ENCODE peak calls at places on chromosomes 11 and 22, in four cellular contexts. One of them, this sample, is unnamed.

GRCh38 chr22:26602127-26602526 is 12.2 kb upstream of the TPST2 start:
- DNase-seq in hepatocyte: no peak
- DNase-seq in Peyer's patch: no peak
- DNase-seq in kidney epithelial cell: no peak
- DNase-seq in this sample: no peak

GRCh38 chr11:16191852-16192240 is 164.5 kb downstream of the SOX6 start:
- DNase-seq in hepatocyte: no peak
- DNase-seq in kidney epithelial cell: no peak
- DNase-seq in Peyer's patch: no peak
- DNase-seq in this sample: no peak

GRCh38 chr11:57764972-57765371 is 3.4 kb downstream of the CTNND1 start:
- DNase-seq in kidney epithelial cell: no peak
- DNase-seq in Peyer's patch: no peak
- DNase-seq in hepatocyte: no peak
- DNase-seq in this sample: no peak

GRCh38 chr22:24247564-24248344 is 2.9 kb upstream of the GGT5 start:
- DNase-seq in hepatocyte: peak; percentile 93
- DNase-seq in kidney epithelial cell: no peak
- DNase-seq in Peyer's patch: peak; percentile 88
- DNase-seq in this sample: peak; percentile 20

GRCh38 chr11:83033972-83034672 is 37.6 kb downstream of the RAB30 start:
- DNase-seq in hepatocyte: peak; percentile 73
- DNase-seq in kidney epithelial cell: no peak
- DNase-seq in Peyer's patch: peak; percentile 67
- DNase-seq in this sample: no peak

GRCh38 chr11:96961931-96962330 is 572.1 kb downstream of the JRKL start:
- DNase-seq in hepatocyte: no peak
- DNase-seq in Peyer's patch: no peak
- DNase-seq in kidney epithelial cell: no peak
- DNase-seq in this sample: no peak

GRCh38 chr11:45304992-45305335 is 18.8 kb upstream of the SYT13 start:
- DNase-seq in Peyer's patch: no peak
- DNase-seq in hepatocyte: no peak
- DNase-seq in kidney epithelial cell: no peak
- DNase-seq in this sample: no peak

GRCh38 chr11:65983589-65983987 is 18.4 kb downstream of the EIF1AD start:
- DNase-seq in hepatocyte: no peak
- DNase-seq in Peyer's patch: no peak
- DNase-seq in kidney epithelial cell: no peak
- DNase-seq in this sample: no peak

GRCh38 chr22:31275018-31275417 is 17.3 kb downstream of the PIK3IP1 start:
- DNase-seq in hepatocyte: peak; percentile 40
- DNase-seq in kidney epithelial cell: no peak
- DNase-seq in Peyer's patch: peak; percentile 23
- DNase-seq in this sample: no peak

GRCh38 chr11:118142081-118142480 is 10.5 kb downstream of the SCN4B start:
- DNase-seq in Peyer's patch: no peak
- DNase-seq in kidney epithelial cell: peak; percentile 18
- DNase-seq in hepatocyte: peak; percentile 39
- DNase-seq in this sample: peak; percentile 25

GRCh38 chr11:111440416-111441205 is 61.5 kb upstream of the POU2AF1 start:
- DNase-seq in hepatocyte: no peak
- DNase-seq in kidney epithelial cell: no peak
- DNase-seq in Peyer's patch: no peak
- DNase-seq in this sample: no peak

GRCh38 chr11:7527029-7527428 is 13.2 kb downstream of the PPFIBP2 start:
- DNase-seq in Peyer's patch: peak; percentile 28
- DNase-seq in kidney epithelial cell: no peak
- DNase-seq in hepatocyte: no peak
- DNase-seq in this sample: no peak

GRCh38 chr11:107969219-107969618 is 39.5 kb upstream of the CUL5 start:
- DNase-seq in Peyer's patch: no peak
- DNase-seq in kidney epithelial cell: no peak
- DNase-seq in hepatocyte: no peak
- DNase-seq in this sample: no peak

GRCh38 chr11:18191376-18191775 is 18.7 kb downstream of the MRGPRX4 start:
- DNase-seq in hepatocyte: no peak
- DNase-seq in Peyer's patch: no peak
- DNase-seq in kidney epithelial cell: no peak
- DNase-seq in this sample: no peak

GRCh38 chr11:16607675-16608644 is 130.5 kb upstream of the C11orf58 start:
- DNase-seq in Peyer's patch: peak; percentile 61
- DNase-seq in hepatocyte: peak; percentile 78
- DNase-seq in kidney epithelial cell: no peak
- DNase-seq in this sample: no peak

GRCh38 chr11:66045177-66045639 is 3.8 kb downstream of the GAL3ST3 start:
- DNase-seq in Peyer's patch: peak; percentile 90
- DNase-seq in kidney epithelial cell: no peak
- DNase-seq in hepatocyte: peak; percentile 91
- DNase-seq in this sample: no peak

GRCh38 chr11:91596111-91596510 is 628.5 kb upstream of the FAT3 start:
- DNase-seq in hepatocyte: no peak
- DNase-seq in kidney epithelial cell: no peak
- DNase-seq in Peyer's patch: no peak
- DNase-seq in this sample: no peak

GRCh38 chr22:22750335-22751042 is 106.1 kb downstream of the GGTLC2 start:
- DNase-seq in Peyer's patch: no peak
- DNase-seq in kidney epithelial cell: no peak
- DNase-seq in hepatocyte: no peak
- DNase-seq in this sample: no peak

GRCh38 chr22:22752556-22753477 is 108.4 kb downstream of the GGTLC2 start:
- DNase-seq in kidney epithelial cell: no peak
- DNase-seq in Peyer's patch: peak; percentile 71
- DNase-seq in hepatocyte: peak; percentile 50
- DNase-seq in this sample: peak; percentile 75

GRCh38 chr22:22752199-22752555 is 107.8 kb downstream of the GGTLC2 start:
- DNase-seq in hepatocyte: no peak
- DNase-seq in kidney epithelial cell: no peak
- DNase-seq in Peyer's patch: no peak
- DNase-seq in this sample: no peak

GRCh38 chr22:22749167-22749758 is 104.8 kb downstream of the GGTLC2 start:
- DNase-seq in kidney epithelial cell: no peak
- DNase-seq in Peyer's patch: no peak
- DNase-seq in hepatocyte: no peak
- DNase-seq in this sample: no peak

GRCh38 chr22:22751043-22751603 is 106.7 kb downstream of the GGTLC2 start:
- DNase-seq in Peyer's patch: no peak
- DNase-seq in hepatocyte: no peak
- DNase-seq in kidney epithelial cell: no peak
- DNase-seq in this sample: no peak
- H3K4me3 ChIP-seq in Peyer's patch: no peak overlapping the region
- H3K4me3 ChIP-seq in hepatocyte: no peak overlapping the region
- H3K4me3 ChIP-seq in kidney epithelial cell: no peak overlapping the region
- H3K4me3 ChIP-seq in this sample: no peak overlapping the region

GRCh38 chr11:13221722-13222121 is 55.9 kb upstream of the BMAL1 start:
- DNase-seq in kidney epithelial cell: no peak
- DNase-seq in hepatocyte: no peak
- DNase-seq in Peyer's patch: no peak
- DNase-seq in this sample: no peak

GRCh38 chr11:13214276-13214865 is 63.2 kb upstream of the BMAL1 start:
- DNase-seq in kidney epithelial cell: no peak
- DNase-seq in hepatocyte: no peak
- DNase-seq in Peyer's patch: no peak
- DNase-seq in this sample: no peak

GRCh38 chr11:13220148-13220547 is 57.4 kb upstream of the BMAL1 start:
- DNase-seq in Peyer's patch: no peak
- DNase-seq in hepatocyte: no peak
- DNase-seq in kidney epithelial cell: no peak
- DNase-seq in this sample: no peak

GRCh38 chr11:13215157-13215556 is 62.4 kb upstream of the BMAL1 start:
- DNase-seq in Peyer's patch: no peak
- DNase-seq in hepatocyte: no peak
- DNase-seq in kidney epithelial cell: peak; percentile 72
- DNase-seq in this sample: no peak

DNA sequence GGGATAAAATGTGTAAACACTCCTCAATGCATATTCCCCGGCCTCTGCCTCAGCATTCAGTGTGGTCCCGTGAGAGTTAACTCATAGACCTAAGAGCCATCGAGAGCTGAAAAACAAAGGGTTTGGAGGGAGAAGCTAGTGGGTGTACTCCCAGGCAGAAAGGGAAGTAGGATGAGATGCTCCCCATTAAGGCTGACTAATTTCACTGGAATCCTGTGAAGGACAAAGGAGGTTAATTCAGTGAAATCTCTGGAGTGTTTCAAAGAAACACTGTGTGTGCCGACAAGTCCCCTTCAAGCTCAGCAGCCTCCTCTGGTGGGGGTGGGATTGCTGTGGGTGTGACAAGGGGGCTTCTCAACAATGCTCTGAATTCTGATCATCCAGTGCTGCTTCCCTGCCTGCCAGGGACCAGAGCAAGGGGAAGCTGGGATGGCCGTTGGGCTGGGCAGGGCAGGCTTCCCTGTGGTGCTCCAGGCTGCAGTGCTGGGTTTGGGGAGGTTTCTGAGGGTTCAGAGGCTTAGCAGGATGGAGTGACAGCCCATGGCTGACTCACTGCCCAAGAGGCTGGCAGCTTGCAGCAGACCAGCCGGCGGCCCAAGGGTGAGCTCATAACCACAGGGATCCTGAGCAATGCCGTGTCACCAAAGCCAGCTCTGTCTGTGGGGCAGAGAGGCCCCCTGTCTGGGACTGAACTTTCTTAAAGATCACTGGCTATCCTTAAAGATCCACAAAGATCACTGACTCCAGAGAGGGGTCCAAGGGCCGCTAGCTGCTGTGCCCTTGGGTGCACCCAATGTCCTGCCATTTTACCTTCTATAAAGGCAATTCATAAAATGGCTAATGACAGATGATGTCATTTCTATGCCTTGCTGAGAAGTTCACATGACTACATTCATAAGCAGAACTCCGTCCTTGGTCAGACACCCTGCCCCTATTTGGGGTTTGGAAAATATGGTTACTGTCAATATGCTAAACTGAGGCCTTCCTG is 61.3 kb upstream of the BMAL1 start:
- DNase-seq in hepatocyte: peak; percentile 44
- DNase-seq in Peyer's patch: no peak
- DNase-seq in kidney epithelial cell: peak; percentile 97
- DNase-seq in this sample: peak; percentile 86
- H3K4me3 ChIP-seq in hepatocyte: no peak overlapping the region
- H3K4me3 ChIP-seq in Peyer's patch: no peak overlapping the region
- H3K4me3 ChIP-seq in kidney epithelial cell: no peak overlapping the region
- H3K4me3 ChIP-seq in this sample: peak overlapping the region; percentile 37

GRCh38 chr11:74138572-74138971 is 32.2 kb downstream of the C2CD3 start:
- DNase-seq in Peyer's patch: no peak
- DNase-seq in hepatocyte: peak; percentile 76
- DNase-seq in kidney epithelial cell: peak; percentile 97
- DNase-seq in this sample: peak; percentile 92
- H3K4me3 ChIP-seq in Peyer's patch: no peak overlapping the region
- H3K4me3 ChIP-seq in hepatocyte: no peak overlapping the region
- H3K4me3 ChIP-seq in kidney epithelial cell: no peak overlapping the region
- H3K4me3 ChIP-seq in this sample: no peak overlapping the region

DNA sequence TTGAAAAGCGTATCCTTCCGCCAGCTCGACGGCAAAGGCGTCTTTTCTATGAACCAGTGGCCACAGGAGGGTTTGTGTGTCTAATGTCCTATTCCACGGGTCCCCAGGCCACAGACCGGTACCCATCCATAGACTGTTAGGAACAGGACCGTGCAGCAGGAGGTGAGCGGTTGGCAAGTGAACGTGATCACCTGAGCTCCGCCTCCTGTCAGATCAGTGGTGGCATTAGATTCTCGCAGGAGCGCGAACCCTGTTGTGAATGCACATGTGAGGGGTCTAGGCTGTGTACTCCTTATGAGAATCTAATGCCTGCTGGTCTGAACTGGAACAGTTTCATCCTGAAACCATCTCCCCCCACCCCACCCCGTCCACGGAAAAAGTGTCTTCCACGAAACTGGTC is 62.7 kb upstream of the KCNQ1OT1 start:
- DNase-seq in Peyer's patch: peak; percentile 21
- DNase-seq in hepatocyte: no peak
- DNase-seq in kidney epithelial cell: no peak
- DNase-seq in this sample: no peak
- H3K4me3 ChIP-seq in Peyer's patch: no peak overlapping the region
- H3K4me3 ChIP-seq in hepatocyte: no peak overlapping the region
- H3K4me3 ChIP-seq in kidney epithelial cell: no peak overlapping the region
- H3K4me3 ChIP-seq in this sample: no peak overlapping the region

GRCh38 chr11:133782116-133782725 is 63.1 kb downstream of the SPATA19 start:
- DNase-seq in hepatocyte: no peak
- DNase-seq in kidney epithelial cell: no peak
- DNase-seq in Peyer's patch: no peak
- DNase-seq in this sample: no peak

GRCh38 chr11:133790995-133791394 is 54.3 kb downstream of the SPATA19 start:
- DNase-seq in hepatocyte: no peak
- DNase-seq in Peyer's patch: no peak
- DNase-seq in kidney epithelial cell: no peak
- DNase-seq in this sample: no peak

GRCh38 chr11:133785795-133786194 is 59.5 kb downstream of the SPATA19 start:
- DNase-seq in kidney epithelial cell: no peak
- DNase-seq in hepatocyte: no peak
- DNase-seq in Peyer's patch: no peak
- DNase-seq in this sample: no peak

GRCh38 chr11:133784359-133784758 is 61.0 kb downstream of the SPATA19 start:
- DNase-seq in hepatocyte: no peak
- DNase-seq in Peyer's patch: no peak
- DNase-seq in kidney epithelial cell: no peak
- DNase-seq in this sample: no peak

DNA sequence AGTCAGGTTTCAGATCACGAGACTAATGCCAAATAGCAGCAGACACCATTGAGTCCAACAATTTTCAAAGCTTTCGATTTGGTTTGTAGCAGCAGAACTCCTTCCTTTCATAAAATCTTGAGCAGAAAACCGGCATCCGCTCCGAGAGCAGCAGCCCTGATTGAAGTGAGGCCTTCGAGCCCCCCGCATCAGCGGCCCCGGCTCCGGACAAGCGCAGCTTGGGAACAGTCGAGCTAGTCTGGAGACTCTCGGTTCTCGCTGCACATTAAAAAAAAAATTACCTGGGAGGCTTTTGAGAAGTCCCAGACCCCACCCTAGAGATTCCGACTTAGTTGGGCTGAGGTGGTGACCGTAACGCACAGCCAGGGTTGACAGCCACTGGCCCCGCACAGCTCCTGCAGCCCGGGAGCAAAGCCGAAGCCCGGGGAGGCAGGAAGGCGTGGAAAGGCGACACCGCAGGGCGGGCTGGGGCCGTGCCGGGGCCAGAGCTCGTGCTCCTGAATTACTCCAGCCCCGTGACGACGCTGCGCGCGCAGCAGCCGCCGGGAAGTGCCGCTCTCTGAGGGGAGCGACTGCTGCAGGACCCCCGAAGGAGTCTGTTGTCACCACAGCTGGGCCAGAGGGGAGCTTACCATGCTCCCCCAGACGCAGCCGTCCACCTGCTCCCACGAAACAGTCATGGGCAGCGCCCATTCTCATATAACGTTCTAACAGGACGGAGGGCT is 57.8 kb downstream of the SPATA19 start:
- DNase-seq in kidney epithelial cell: no peak
- DNase-seq in Peyer's patch: no peak
- DNase-seq in hepatocyte: peak; percentile 25
- DNase-seq in this sample: no peak
- H3K4me3 ChIP-seq in kidney epithelial cell: no peak overlapping the region
- H3K4me3 ChIP-seq in Peyer's patch: peak overlapping the region; percentile 32
- H3K4me3 ChIP-seq in hepatocyte: no peak overlapping the region
- H3K4me3 ChIP-seq in this sample: no peak overlapping the region

GRCh38 chr11:123191939-123192338 is 3.1 kb downstream of the CLMP start:
- DNase-seq in Peyer's patch: no peak
- DNase-seq in hepatocyte: no peak
- DNase-seq in kidney epithelial cell: no peak
- DNase-seq in this sample: no peak
- H3K4me3 ChIP-seq in Peyer's patch: peak overlapping the region; percentile 52
- H3K4me3 ChIP-seq in hepatocyte: no peak overlapping the region
- H3K4me3 ChIP-seq in kidney epithelial cell: no peak overlapping the region
- H3K4me3 ChIP-seq in this sample: no peak overlapping the region